ENCODE peak calls at places on chromosome 1, in nine cellular contexts. P is stimulated activated CD4-positive, alpha-beta T cell treated with anti-CD3 and anti-CD28 coated beads, Interleukin-2, amount 100 ng/mL, for 48 hours; F is NT2/D1; L is AG08396; Y is choroid plexus epithelial cell; W is ovary; K is C1 segment of cervical spinal cord; E is foreskin melanocyte; Z is caudate nucleus. C is an unnamed sample.

GRCh38 chr1:55466921-55467320 is 251.8 kb upstream of the USP24 start:
- DNase-seq in P (no peak), F (no peak), Y (no peak), Z (no peak), L (no peak), W (no peak), E (no peak), K (no peak), C (no peak)

GRCh38 chr1:8202182-8202905 is 115.6 kb upstream of the SLC45A1 start:
- DNase-seq in L (peak; percentile 87), Z (peak; percentile 11), Y (peak; percentile 90), K (no peak), W (peak; percentile 86), F (no peak), P (no peak), E (no peak), C (peak; percentile 70)

GRCh38 chr1:117702654-117703053 is 96.8 kb downstream of the TENT5C start:
- DNase-seq in E (peak; percentile 18), L (no peak), Y (no peak), K (no peak), F (no peak), Z (no peak), W (no peak), P (no peak), C (no peak)

GRCh38 chr1:174892016-174892415 is 107.7 kb upstream of the CACYBP start:
- DNase-seq in K (no peak), Y (no peak), P (no peak), Z (no peak), L (no peak), E (no peak), F (no peak), W (no peak), C (no peak)

GRCh38 chr1:20386682-20387081 is 96.0 kb downstream of the VWA5B1 start:
- DNase-seq in W (no peak), Z (peak; percentile 74), K (no peak), E (no peak), P (no peak), F (no peak), L (no peak), Y (no peak), C (no peak)

GRCh38 chr1:52632732-52633290 is at the start of gene SHISAL2A:
- DNase-seq in P (peak; percentile 43), Y (no peak), W (peak; percentile 45), E (no peak), L (peak; percentile 23), Z (no peak), F (no peak), K (no peak), C (peak; percentile 66)

GRCh38 chr1:191498318-191498717 is 659.9 kb upstream of the RGS18 start:
- DNase-seq in Z (no peak), F (no peak), Y (peak; percentile 27), K (no peak), E (no peak), L (no peak), W (no peak), P (no peak), C (no peak)

GRCh38 chr1:69710484-69710883 is 142.8 kb downstream of the LRRC7 start:
- DNase-seq in P (no peak), Z (no peak), F (no peak), Y (peak; percentile 16), W (no peak), E (peak; percentile 76), L (no peak), K (no peak), C (no peak)

GRCh38 chr1:209613351-209614150 is 30.0 kb downstream of the CAMK1G start:
- DNase-seq in P (no peak), W (no peak), L (no peak), E (no peak), K (no peak), F (no peak), Y (no peak), Z (no peak), C (no peak)

GRCh38 chr1:108814343-108815125 is 42.4 kb downstream of the AKNAD1 start:
- DNase-seq in Z (no peak), Y (peak; percentile 13), F (no peak), W (no peak), L (peak; percentile 18), K (peak; percentile 15), P (no peak), E (no peak), C (no peak)

GRCh38 chr1:93702102-93702827 is 20.6 kb upstream of the BCAR3 start:
- DNase-seq in F (no peak), K (no peak), W (no peak), P (no peak), Z (no peak), E (no peak), Y (no peak), L (peak; percentile 21), C (no peak)

GRCh38 chr1:234536756-234537155 is 57.8 kb upstream of the TARBP1 start:
- DNase-seq in Y (no peak), F (no peak), Z (no peak), L (no peak), K (no peak), W (no peak), P (no peak), E (no peak), C (no peak)

GRCh38 chr1:227392984-227393764 is 74.9 kb upstream of the CDC42BPA start:
- DNase-seq in L (no peak), K (no peak), E (no peak), Y (no peak), Z (no peak), W (no peak), P (no peak), F (no peak), C (no peak)

GRCh38 chr1:44327679-44328491 is 27.2 kb downstream of the ERI3 start:
- DNase-seq in Y (peak; percentile 99), E (peak; percentile 97), P (no peak), F (peak; percentile 85), Z (no peak), W (peak; percentile 83), K (peak; percentile 13), L (peak; percentile 96), C (peak; percentile 89)

GRCh38 chr1:165328136-165328535 is 28.4 kb downstream of the LMX1A start:
- DNase-seq in F (no peak), Y (no peak), Z (no peak), E (no peak), K (no peak), P (no peak), W (no peak), L (no peak), C (no peak)

GRCh38 chr1:169110691-169111447 is 4.4 kb downstream of the ATP1B1 start:
- DNase-seq in K (no peak), W (no peak), P (no peak), F (no peak), Y (peak; percentile 53), L (no peak), Z (no peak), E (no peak), C (no peak)

GRCh38 chr1:28803662-28804061 is 8.3 kb upstream of the OPRD1 start:
- DNase-seq in F (no peak), L (no peak), Y (no peak), Z (no peak), P (no peak), E (no peak), W (no peak), K (no peak), C (no peak)

GRCh38 chr1:155776414-155776813 is 80.6 kb downstream of the GON4L start:
- DNase-seq in L (no peak), W (no peak), P (no peak), E (no peak), K (no peak), Y (peak; percentile 28), Z (no peak), F (no peak), C (no peak)

GRCh38 chr1:41955461-41956159 is 36.9 kb upstream of the HIVEP3 start:
- DNase-seq in L (peak; percentile 16), Y (peak; percentile 89), K (no peak), W (no peak), E (peak; percentile 95), Z (no peak), P (no peak), F (peak; percentile 55), C (peak; percentile 25)

GRCh38 chr1:115874929-115875328 is 34.0 kb upstream of the NHLH2 start:
- DNase-seq in F (no peak), Y (peak; percentile 42), E (peak; percentile 68), P (no peak), K (no peak), L (no peak), W (no peak), Z (no peak), C (no peak)

GRCh38 chr1:230237805-230238204 is 170.8 kb downstream of the GALNT2 start:
- DNase-seq in E (no peak), L (no peak), P (no peak), K (no peak), Z (no peak), Y (no peak), W (no peak), F (no peak), C (no peak)

GRCh38 chr1:42990757-42991346 is 32.2 kb upstream of the SLC2A1 start:
- DNase-seq in Y (no peak), P (no peak), W (no peak), Z (no peak), K (no peak), F (no peak), E (no peak), L (no peak), C (no peak)

GRCh38 chr1:40944841-40945430 is 34.6 kb upstream of the CTPS1 start:
- DNase-seq in P (no peak), L (peak; percentile 26), Z (no peak), W (peak; percentile 62), F (no peak), E (no peak), Y (peak; percentile 63), K (no peak), C (no peak)

GRCh38 chr1:103162360-103162759 is 54.0 kb upstream of the COL11A1 start:
- DNase-seq in F (no peak), K (no peak), Y (no peak), Z (no peak), L (no peak), P (no peak), E (no peak), W (no peak), C (no peak)

GRCh38 chr1:44805311-44806024 is 1.7 kb downstream of the DYNLT4 start:
- DNase-seq in L (no peak), Z (no peak), K (no peak), F (no peak), Y (no peak), E (no peak), P (no peak), W (peak; percentile 50), C (peak; percentile 6)

C was measured in hepatocyte.